ENCODE peak calls at places on chromosomes 3 and 15, in ten cellular contexts. O, Z, S, B, X, M, U, P, T and C are unnamed samples.

GRCh38 chr3:73207946-73208345 is 146.5 kb downstream of the EBLN2 start:
- DNase-seq in O (no peak), Z (no peak), S (no peak), B (no peak), X (no peak), M (no peak), U (no peak), P (no peak), T (no peak), C (no peak)

GRCh38 chr3:28799084-28799483 is 450.5 kb upstream of the AZI2 start:
- DNase-seq in O (no peak), Z (no peak), S (no peak), B (no peak), X (no peak), M (no peak), U (peak; percentile 5), P (no peak), T (no peak), C (no peak)

GRCh38 chr3:57094606-57095005 is 34.1 kb downstream of the SPATA12 start:
- DNase-seq in O (no peak), Z (no peak), S (peak; percentile 39), B (no peak), X (no peak), M (no peak), U (peak; percentile 14), P (no peak), T (no peak), C (no peak)

GRCh38 chr15:81749667-81750360 is 296.0 kb downstream of the MEX3B start:
- DNase-seq in O (no peak), Z (no peak), S (no peak), B (no peak), X (no peak), M (no peak), U (no peak), P (no peak), T (no peak), C (no peak)

GRCh38 chr3:172965256-172965655 is 175.8 kb downstream of the SPATA16 start:
- DNase-seq in O (no peak), Z (no peak), S (no peak), B (peak; percentile 88), X (no peak), M (no peak), U (peak; percentile 92), P (no peak), T (no peak), C (no peak)

GRCh38 chr3:67683522-67683921 is 29.1 kb upstream of the SUCLG2 start:
- DNase-seq in O (no peak), Z (no peak), S (no peak), B (no peak), X (no peak), M (no peak), U (no peak), P (no peak), T (no peak), C (no peak)

GRCh38 chr15:90560229-90560771 is 30.6 kb downstream of the CRTC3 start:
- DNase-seq in O (no peak), Z (peak; percentile 89), S (peak; percentile 83), B (peak; percentile 97), X (no peak), M (peak; percentile 27), U (peak; percentile 96), P (peak; percentile 60), T (no peak), C (peak; percentile 51)

GRCh38 chr3:159804726-159805410 is 183.8 kb upstream of the IL12A start:
- DNase-seq in O (no peak), Z (peak; percentile 87), S (peak; percentile 74), B (peak; percentile 81), X (peak; percentile 85), M (peak; percentile 77), U (peak; percentile 87), P (peak; percentile 64), T (peak; percentile 64), C (peak; percentile 60)

GRCh38 chr15:90594297-90594696 is 64.6 kb downstream of the CRTC3 start:
- DNase-seq in O (peak; percentile 83), Z (no peak), S (no peak), B (peak; percentile 23), X (no peak), M (peak; percentile 44), U (peak; percentile 45), P (peak; percentile 43), T (no peak), C (peak; percentile 79)

GRCh38 chr3:64440498-64440897 is 215.2 kb upstream of the PRICKLE2 start:
- DNase-seq in O (no peak), Z (peak; percentile 83), S (no peak), B (peak; percentile 93), X (no peak), M (no peak), U (peak; percentile 94), P (no peak), T (no peak), C (no peak)

GRCh38 chr3:125594581-125595011 is 701 bp downstream of the OSBPL11 start:
- DNase-seq in O (peak; percentile 12), Z (no peak), S (no peak), B (no peak), X (no peak), M (no peak), U (no peak), P (no peak), T (no peak), C (no peak)

GRCh38 chr3:190131329-190131728 is 10.6 kb upstream of the P3H2 start:
- DNase-seq in O (no peak), Z (peak; percentile 91), S (no peak), B (peak; percentile 74), X (no peak), M (no peak), U (peak; percentile 77), P (no peak), T (no peak), C (no peak)

GRCh38 chr3:130759692-130760338 is 13.2 kb upstream of the PIK3R4 start:
- DNase-seq in O (peak; percentile 47), Z (peak; percentile 48), S (peak; percentile 15), B (peak; percentile 22), X (no peak), M (peak; percentile 10), U (peak; percentile 33), P (no peak), T (peak; percentile 32), C (no peak)

GRCh38 chr3:13832130-13832529 is 47.7 kb downstream of the WNT7A start:
- DNase-seq in O (no peak), Z (no peak), S (no peak), B (no peak), X (no peak), M (no peak), U (no peak), P (no peak), T (no peak), C (no peak)

GRCh38 chr3:106829206-106829605 is 548.0 kb upstream of the CCDC54 start:
- DNase-seq in O (no peak), Z (no peak), S (no peak), B (peak; percentile 79), X (no peak), M (no peak), U (peak; percentile 86), P (no peak), T (no peak), C (no peak)
- H3K27ac ChIP-seq in O (no peak overlapping the region), Z (no peak overlapping the region), S (no peak overlapping the region), B (peak overlapping the region; percentile 3), X (no peak overlapping the region), M (no peak overlapping the region), U (no peak overlapping the region), P (no peak overlapping the region), T (no peak overlapping the region), C (no peak overlapping the region)

GRCh38 chr3:128378631-128379347 is 87.9 kb downstream of the DNAJB8 start:
- DNase-seq in O (no peak), Z (peak; percentile 24), S (peak; percentile 52), B (peak; percentile 69), X (no peak), M (no peak), U (peak; percentile 74), P (peak; percentile 54), T (no peak), C (no peak)
- H3K27ac ChIP-seq in O (no peak overlapping the region), Z (no peak overlapping the region), S (peak overlapping the region; percentile 32), B (no peak overlapping the region), X (no peak overlapping the region), M (no peak overlapping the region), U (no peak overlapping the region), P (peak overlapping the region; percentile 77), T (no peak overlapping the region), C (peak overlapping the region; percentile 23)

DNA sequence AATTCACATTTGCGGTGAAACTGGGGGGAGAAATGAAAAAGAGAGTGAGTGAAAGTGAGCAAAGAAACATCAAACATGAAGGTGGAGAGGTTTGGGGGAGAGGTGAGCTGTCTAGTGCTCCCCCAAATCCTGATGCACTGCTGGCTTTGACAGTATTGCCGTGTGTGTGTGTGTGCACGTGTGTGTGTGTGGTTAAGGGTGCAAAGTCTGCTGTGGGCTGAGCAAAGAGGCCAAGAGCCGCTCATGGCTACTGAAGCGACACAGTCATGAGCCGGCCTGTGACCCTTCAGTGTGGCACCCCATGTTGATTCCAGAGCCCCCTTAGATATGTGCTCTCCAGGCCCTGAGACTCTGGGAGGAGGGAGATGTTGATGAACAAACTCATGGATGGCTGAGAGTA is 94.3 kb downstream of the DGKG start:
- DNase-seq in O (no peak), Z (no peak), S (no peak), B (no peak), X (no peak), M (no peak), U (no peak), P (no peak), T (no peak), C (no peak)
- H3K27ac ChIP-seq in O (no peak overlapping the region), Z (no peak overlapping the region), S (no peak overlapping the region), B (no peak overlapping the region), X (no peak overlapping the region), M (no peak overlapping the region), U (no peak overlapping the region), P (no peak overlapping the region), T (no peak overlapping the region), C (no peak overlapping the region)

DNA sequence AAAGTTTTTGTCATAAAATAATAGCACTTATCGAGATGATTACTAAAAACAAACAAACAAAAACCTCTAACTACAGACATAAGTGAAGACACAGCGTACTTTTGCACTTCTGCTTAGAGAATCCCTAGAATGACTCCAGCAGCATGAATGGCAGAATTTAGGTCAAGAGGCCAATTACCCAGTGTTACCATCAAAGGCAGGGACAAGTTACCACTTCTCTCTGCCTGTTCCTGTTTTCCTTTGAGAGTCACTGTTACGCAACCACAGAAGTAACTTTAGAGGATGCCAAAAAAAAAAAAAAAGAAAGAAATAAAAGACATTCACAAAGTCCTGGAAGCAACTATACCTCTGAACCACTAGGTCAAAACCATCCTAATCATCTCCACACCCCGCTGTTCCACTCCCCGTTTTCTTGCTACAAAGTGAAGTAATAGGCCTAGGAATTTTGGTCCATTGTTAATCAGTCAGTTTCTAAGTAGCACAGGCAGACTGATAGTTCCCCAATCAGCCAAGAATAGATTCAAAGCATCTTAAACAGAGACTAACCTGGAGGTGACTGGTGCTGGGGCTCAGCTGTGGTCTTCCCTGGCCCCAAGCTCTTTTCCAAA is 41.9 kb downstream of the FMN1 start:
- DNase-seq in O (no peak), Z (no peak), S (no peak), B (peak; percentile 19), X (no peak), M (no peak), U (peak; percentile 10), P (no peak), T (no peak), C (no peak)
- H3K27ac ChIP-seq in O (no peak overlapping the region), Z (no peak overlapping the region), S (no peak overlapping the region), B (no peak overlapping the region), X (no peak overlapping the region), M (no peak overlapping the region), U (no peak overlapping the region), P (no peak overlapping the region), T (no peak overlapping the region), C (peak overlapping the region; percentile 74)